ENCODE peak calls at places on chromosome 16, in six cellular contexts. L, K, I, N, V and R are unnamed samples.

GRCh38 chr16:84186685-84187437 is at the start of gene TAF1C:
- DNase-seq in L (peak; percentile 95), I (peak; percentile 77), V (peak; percentile 88), K (peak; percentile 82), N (peak; percentile 97), R (peak; percentile 93)

GRCh38 chr16:77788196-77789084 is at the start of gene VAT1L:
- DNase-seq in L (peak; percentile 52), V (no peak), I (peak; percentile 63), K (no peak), N (peak; percentile 78), R (peak; percentile 51)

GRCh38 chr16:69707920-69708683 is 18.3 kb downstream of the NQO1 start:
- DNase-seq in V (no peak), L (no peak), N (no peak), K (no peak), I (no peak), R (no peak)

GRCh38 chr16:22933173-22933572 is 119.2 kb downstream of the HS3ST2 start:
- DNase-seq in L (peak; percentile 23), I (no peak), V (no peak), K (no peak), N (no peak), R (peak; percentile 11)

GRCh38 chr16:73082608-73083007 is 34.7 kb upstream of the ZFHX3 start:
- DNase-seq in L (no peak), V (no peak), K (no peak), I (no peak), N (no peak), R (no peak)

GRCh38 chr16:51148674-51149228 is 2.3 kb downstream of the SALL1 start:
- DNase-seq in I (no peak), V (no peak), K (no peak), N (no peak), L (no peak), R (no peak)

GRCh38 chr16:15949210-15950166 is at the start of gene ABCC1:
- DNase-seq in K (peak; percentile 50), I (no peak), V (peak; percentile 46), L (peak; percentile 73), N (peak; percentile 69), R (no peak)

GRCh38 chr16:51968756-51969155 is 578.2 kb downstream of the TOX3 start:
- DNase-seq in I (no peak), K (no peak), L (no peak), N (no peak), V (no peak), R (no peak)

GRCh38 chr16:802914-803750 is 2.6 kb upstream of the GNG13 start:
- DNase-seq in I (no peak), N (no peak), V (no peak), L (no peak), K (no peak), R (no peak)

GRCh38 chr16:13421726-13422125 is 498.2 kb upstream of the ERCC4 start:
- DNase-seq in L (no peak), N (peak; percentile 34), K (no peak), I (no peak), V (no peak), R (no peak)

GRCh38 chr16:85458952-85459351 is 154.2 kb upstream of the GSE1 start:
- DNase-seq in N (no peak), I (no peak), V (no peak), L (no peak), K (no peak), R (no peak)

GRCh38 chr16:80208015-80208414 is 332.8 kb upstream of the DYNLRB2 start:
- DNase-seq in V (no peak), L (no peak), N (no peak), K (no peak), I (no peak), R (no peak)

GRCh38 chr16:53129281-53130192 is 74.7 kb downstream of the CHD9 start:
- DNase-seq in L (peak; percentile 58), N (peak; percentile 45), K (no peak), I (no peak), V (no peak), R (no peak)

GRCh38 chr16:49097964-49098363 is 183.7 kb downstream of the CBLN1 start:
- DNase-seq in K (no peak), V (no peak), L (no peak), N (no peak), I (no peak), R (no peak)

GRCh38 chr16:67803894-67804293 is 2.5 kb downstream of the RANBP10 start:
- DNase-seq in N (no peak), K (no peak), I (no peak), L (no peak), V (no peak), R (no peak)

GRCh38 chr16:12377497-12377896 is 401.0 kb downstream of the SNX29 start:
- DNase-seq in V (no peak), K (no peak), L (no peak), I (no peak), N (no peak), R (no peak)

GRCh38 chr16:25575363-25575762 is 116.4 kb upstream of the HS3ST4 start:
- DNase-seq in I (no peak), L (no peak), N (peak; percentile 46), K (no peak), V (no peak), R (no peak)

GRCh38 chr16:56589141-56590039 is at the start of gene MT3:
- DNase-seq in V (peak; percentile 14), I (no peak), K (no peak), N (peak; percentile 87), L (peak; percentile 40), R (peak; percentile 64)

GRCh38 chr16:68287276-68288251 is 23.2 kb downstream of the SLC7A6OS start:
- DNase-seq in N (no peak), V (peak; percentile 34), K (peak; percentile 28), I (no peak), L (no peak), R (no peak)

GRCh38 chr16:89918453-89919347 is at the start of gene MC1R:
- DNase-seq in N (peak; percentile 71), I (no peak), V (no peak), K (no peak), L (peak; percentile 63), R (no peak)

GRCh38 chr16:50657251-50657650 is 23.9 kb downstream of the SNX20 start:
- DNase-seq in N (no peak), I (no peak), L (no peak), K (no peak), V (no peak), R (no peak)

GRCh38 chr16:25269879-25270278 is 12.2 kb upstream of the ZKSCAN2 start:
- DNase-seq in K (no peak), V (no peak), N (no peak), I (no peak), L (no peak), R (no peak)

GRCh38 chr16:74852500-74852875 is 77.9 kb upstream of the FA2H start:
- DNase-seq in K (no peak), V (no peak), I (no peak), N (no peak), L (no peak), R (no peak)

GRCh38 chr16:88338111-88338510 is 44.6 kb upstream of the ZNF469 start:
- DNase-seq in K (no peak), N (peak; percentile 66), L (peak; percentile 10), I (no peak), V (no peak), R (no peak)